ENCODE peak calls at places on chromosomes 1 and 21, in five cellular contexts. Q is MM.1S, E is tibial nerve, C is IMR-90, Z is adrenal gland. O is an unnamed sample.

GRCh38 chr1:106768501-106768900 is 288.0 kb upstream of the PRMT6 start:
- DNase-seq in Q (no peak), E (no peak), C (no peak), Z (no peak), O (no peak)

GRCh38 chr1:27981146-27981545 is 21.4 kb downstream of the XKR8 start:
- DNase-seq in Q (no peak), E (no peak), C (no peak), Z (no peak), O (no peak)

GRCh38 chr1:156727914-156728598 is at the start of gene METTL25B:
- DNase-seq in Q (peak; percentile 93), E (peak; percentile 51), C (peak; percentile 75), Z (peak; percentile 85), O (peak; percentile 83)

GRCh38 chr1:64962447-64962846 is 3.9 kb downstream of the JAK1 start:
- DNase-seq in Q (no peak), E (no peak), C (no peak), Z (no peak), O (no peak)

GRCh38 chr1:37255111-37255795 is 219.1 kb upstream of the ZC3H12A start:
- DNase-seq in Q (no peak), E (no peak), C (no peak), Z (peak; percentile 26), O (no peak)

GRCh38 chr1:237891266-237891665 is 544 bp upstream of the ZP4 start:
- DNase-seq in Q (no peak), E (no peak), C (no peak), Z (no peak), O (no peak)

GRCh38 chr1:14108356-14109275 is 408.6 kb downstream of the PRDM2 start:
- DNase-seq in Q (no peak), E (no peak), C (no peak), Z (no peak), O (no peak)

GRCh38 chr1:223473576-223474344 is 80.5 kb downstream of the CCDC185 start:
- DNase-seq in Q (no peak), E (no peak), C (no peak), Z (no peak), O (no peak)

GRCh38 chr1:220670365-220670764 is 19.8 kb upstream of the C1orf115 start:
- DNase-seq in Q (no peak), E (no peak), C (no peak), Z (no peak), O (no peak)

GRCh38 chr1:208100906-208101305 is 143.3 kb downstream of the PLXNA2 start:
- DNase-seq in Q (no peak), E (no peak), C (peak; percentile 49), Z (no peak), O (no peak)

GRCh38 chr1:19091539-19091938 is 118.5 kb downstream of the UBR4 start:
- DNase-seq in Q (no peak), E (no peak), C (peak; percentile 83), Z (no peak), O (no peak)

GRCh38 chr1:113074237-113074636 is 1.2 kb downstream of the LRIG2 start:
- DNase-seq in Q (no peak), E (no peak), C (no peak), Z (no peak), O (no peak)

GRCh38 chr1:207064546-207064945 is 11.5 kb downstream of the PFKFB2 start:
- DNase-seq in Q (no peak), E (no peak), C (no peak), Z (no peak), O (peak; percentile 70)

GRCh38 chr1:184296466-184297243 is 90.2 kb upstream of the C1orf21 start:
- DNase-seq in Q (no peak), E (peak; percentile 80), C (peak; percentile 91), Z (peak; percentile 96), O (peak; percentile 75)

GRCh38 chr1:5955479-5955977 is 36.7 kb downstream of the NPHP4 start:
- DNase-seq in Q (no peak), E (no peak), C (no peak), Z (no peak), O (no peak)

GRCh38 chr1:28249013-28249870 is 10.1 kb upstream of the SESN2 start:
- DNase-seq in Q (peak; percentile 40), E (no peak), C (peak; percentile 70), Z (peak; percentile 84), O (peak; percentile 82)

GRCh38 chr1:19703280-19703679 is 38.6 kb downstream of the HTR6 start:
- DNase-seq in Q (no peak), E (no peak), C (no peak), Z (no peak), O (no peak)

DNA sequence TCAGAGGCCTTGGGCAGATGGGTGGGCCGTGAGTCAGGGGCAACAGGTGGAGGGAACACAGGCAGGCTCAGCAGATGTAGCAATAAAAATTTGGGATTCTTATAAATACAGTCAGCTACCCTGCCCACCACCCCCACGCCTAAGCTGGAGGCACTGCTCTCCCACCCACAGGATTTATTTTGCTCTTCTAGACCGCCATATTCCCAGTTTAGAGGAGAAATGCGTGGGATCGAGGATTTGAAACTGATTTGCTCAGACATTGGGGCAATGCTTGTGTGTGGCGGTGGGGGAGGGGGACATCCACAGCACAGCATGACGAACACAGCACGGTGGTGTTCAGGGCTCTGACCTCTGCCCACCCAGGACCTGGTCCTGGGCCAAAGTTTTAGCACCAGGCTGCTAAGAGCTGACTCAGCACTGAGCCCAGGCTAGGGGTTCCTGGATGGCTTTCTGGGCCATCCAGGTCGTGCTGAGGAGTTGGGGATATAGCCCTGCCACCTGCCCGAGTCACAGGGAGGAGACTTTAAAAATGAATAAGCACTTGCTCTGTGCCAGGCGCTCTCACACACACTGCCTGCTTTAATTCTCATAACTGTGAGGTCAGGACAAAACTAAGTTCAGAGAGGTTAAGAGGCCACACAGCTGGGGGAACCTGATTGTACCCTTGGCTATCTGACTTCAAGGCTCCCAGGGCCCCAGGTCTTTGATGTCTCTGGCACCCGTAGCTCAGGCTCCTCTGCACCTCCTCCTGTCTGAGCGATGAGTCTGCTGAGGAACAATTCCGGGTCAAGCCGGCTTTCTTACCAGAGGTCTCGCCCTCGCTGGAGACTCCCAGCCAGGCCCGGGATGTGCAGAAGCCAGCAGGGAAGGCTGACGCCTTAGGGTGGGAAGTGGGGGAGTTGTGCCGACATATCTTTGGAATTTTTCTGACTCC is 29.4 kb upstream of the CSF1 start:
- DNase-seq in Q (no peak), E (no peak), C (no peak), Z (no peak), O (no peak)
- H3K4me1 ChIP-seq in Q (no peaks in the 10 kb centered on the region), E (peaks cover 74% of the 10 kb centered on the region), C (peaks cover 15% of the 10 kb centered on the region), Z (peaks cover 45% of the 10 kb centered on the region), O (peaks cover 14% of the 10 kb centered on the region)

GRCh38 chr1:82978461-82979324 is 1020.2 kb downstream of the TTLL7 start:
- DNase-seq in Q (no peak), E (no peak), C (no peak), Z (no peak), O (no peak)

GRCh38 chr1:82979593-82980230 is 1019.2 kb downstream of the TTLL7 start:
- DNase-seq in Q (peak; percentile 36), E (no peak), C (no peak), Z (no peak), O (no peak)
- H3K4me3 ChIP-seq in Q (peak overlapping the region; percentile 43), E (no peak overlapping the region), C (no peak overlapping the region), Z (no peak overlapping the region), O (no peak overlapping the region)

GRCh38 chr21:25871566-25871965 is 136.8 kb downstream of the GABPA start:
- DNase-seq in Q (no peak), E (no peak), C (no peak), Z (no peak), O (no peak)
- TF ChIP-seq CTCF in Q (peak; percentile 21), E (no peak), C (peak; percentile 6), Z (no peak), O (no peak)

DNA sequence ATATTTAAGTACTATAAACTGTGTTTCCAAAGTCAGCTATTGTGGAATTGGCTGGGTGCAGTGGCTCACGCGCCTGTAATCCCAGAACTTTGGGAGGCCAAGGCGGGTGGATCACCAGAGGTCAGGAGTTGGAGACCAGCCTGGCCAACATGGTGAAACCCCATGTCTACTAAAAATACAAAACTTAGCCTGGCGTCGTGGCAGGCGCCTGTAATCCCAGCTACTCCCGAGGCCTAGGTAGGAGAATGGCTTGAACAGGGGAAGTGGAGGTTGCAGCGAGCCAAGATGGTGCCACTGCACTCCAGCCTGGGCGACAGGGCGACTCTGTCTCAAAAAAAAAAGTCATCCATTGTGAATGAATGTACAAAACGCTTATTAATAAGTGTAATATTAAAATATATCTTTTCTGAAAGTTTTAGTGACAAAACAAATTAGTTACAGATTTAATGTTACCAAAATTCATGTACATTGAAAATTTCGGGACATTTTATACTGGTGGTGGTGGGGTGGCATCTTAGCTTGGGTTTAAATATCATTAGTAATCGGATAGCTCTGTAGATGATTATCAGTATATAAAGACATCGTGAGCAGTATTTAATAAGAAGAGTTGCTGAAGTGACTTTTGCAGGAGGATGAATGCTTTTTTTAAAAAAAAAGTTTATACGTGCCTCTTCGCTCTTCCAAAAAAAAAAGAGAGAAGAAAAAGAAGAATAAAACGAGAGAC is 501 bp upstream of the SRSF11 start:
- DNase-seq in Q (no peak), E (no peak), C (no peak), Z (no peak), O (no peak)
- H3K4me1 ChIP-seq in Q (peaks cover 20% of the 10 kb centered on the region), E (peaks cover 49% of the 10 kb centered on the region), C (peaks cover 2% of the 10 kb centered on the region), Z (peaks cover 11% of the 10 kb centered on the region), O (peaks cover 22% of the 10 kb centered on the region)

DNA sequence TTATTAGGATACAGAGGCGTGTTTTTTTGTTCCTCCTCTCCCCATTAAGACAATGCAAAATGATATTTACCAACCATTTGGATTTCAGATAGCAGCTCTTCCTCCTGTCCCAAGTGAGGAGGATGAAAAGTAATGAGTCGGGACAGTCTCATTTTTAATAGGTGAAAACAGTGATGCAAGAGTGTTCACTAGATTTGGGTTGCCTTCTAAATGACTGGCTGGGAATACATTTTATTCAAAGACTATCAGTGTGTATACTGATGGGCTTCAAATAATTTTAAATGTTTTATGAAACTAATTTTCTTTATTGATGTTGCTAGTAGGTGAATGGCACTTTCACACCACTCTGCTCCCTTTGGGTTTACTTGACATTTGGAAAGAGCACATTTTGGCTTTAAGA is 2.1 kb downstream of the RCOR3 start:
- DNase-seq in Q (no peak), E (no peak), C (no peak), Z (no peak), O (no peak)
- H3K4me3 ChIP-seq in Q (peak overlapping the region; percentile 93), E (peak overlapping the region; percentile 74), C (peak overlapping the region; percentile 100), Z (peak overlapping the region; percentile 88), O (no peak overlapping the region)

O was measured in lung.